ENCODE peak calls at places on chromosomes 16 and 17, in five cellular contexts. Y, K, U, A and F are unnamed samples.
A peak's percentile ranks its signal among the peaks of the same experiment; 100 is the strongest.

GRCh38 chr17:79593636-79594035 is 17.2 kb downstream of the RBFOX3 start:
- DNase-seq in Y (no peak), K (no peak), U (peak; percentile 61), A (no peak), F (no peak)

GRCh38 chr16:66660422-66661209 is 35.9 kb downstream of the CMTM4 start:
- DNase-seq in Y (peak; percentile 73), K (no peak), U (peak; percentile 83), A (no peak), F (no peak)

GRCh38 chr16:82701302-82702022 is 74.7 kb downstream of the CDH13 start:
- DNase-seq in Y (no peak), K (no peak), U (no peak), A (no peak), F (no peak)

GRCh38 chr16:72937916-72938315 is 110.0 kb downstream of the ZFHX3 start:
- DNase-seq in Y (no peak), K (no peak), U (no peak), A (no peak), F (no peak)

GRCh38 chr16:23081675-23082119 is 67.6 kb downstream of the USP31 start:
- DNase-seq in Y (no peak), K (no peak), U (no peak), A (no peak), F (no peak)

GRCh38 chr16:72927199-72928088 is 120.5 kb downstream of the ZFHX3 start:
- DNase-seq in Y (no peak), K (no peak), U (peak; percentile 84), A (no peak), F (no peak)

GRCh38 chr16:70604407-70605283 is 41.7 kb upstream of the IL34 start:
- DNase-seq in Y (no peak), K (no peak), U (no peak), A (no peak), F (no peak)

GRCh38 chr17:38724337-38724988 is 5.7 kb upstream of the CISD3 start:
- DNase-seq in Y (peak; percentile 54), K (no peak), U (no peak), A (no peak), F (no peak)

GRCh38 chr17:80758793-80759673 is 214.4 kb downstream of the RPTOR start:
- DNase-seq in Y (no peak), K (no peak), U (no peak), A (no peak), F (no peak)

GRCh38 chr17:35877345-35878029 is 2.7 kb downstream of the CCL5 start:
- DNase-seq in Y (no peak), K (no peak), U (no peak), A (no peak), F (no peak)

GRCh38 chr17:50443492-50444051 is 17.6 kb downstream of the ACSF2 start:
- DNase-seq in Y (no peak), K (no peak), U (no peak), A (no peak), F (no peak)

GRCh38 chr16:19548144-19548543 is 7.4 kb upstream of the VPS35L start:
- DNase-seq in Y (no peak), K (no peak), U (no peak), A (no peak), F (no peak)

GRCh38 chr17:66032082-66032712 is 159.7 kb downstream of the CEP112 start:
- DNase-seq in Y (no peak), K (no peak), U (no peak), A (no peak), F (no peak)

GRCh38 chr17:57363998-57364645 is 107.8 kb downstream of the MSI2 start:
- DNase-seq in Y (no peak), K (no peak), U (no peak), A (no peak), F (no peak)

GRCh38 chr17:68127914-68128313 is 92.4 kb downstream of the KPNA2 start:
- DNase-seq in Y (no peak), K (no peak), U (no peak), A (no peak), F (no peak)

GRCh38 chr17:7141824-7142223 is 27.2 kb upstream of the ASGR2 start:
- DNase-seq in Y (no peak), K (no peak), U (no peak), A (no peak), F (no peak)

GRCh38 chr16:65704866-65705265 is 583.0 kb upstream of the CDH11 start:
- DNase-seq in Y (no peak), K (no peak), U (no peak), A (no peak), F (no peak)

GRCh38 chr16:38941-39892 is 14.2 kb downstream of the POLR3K start:
- DNase-seq in Y (no peak), K (peak; percentile 24), U (peak; percentile 55), A (peak; percentile 32), F (peak; percentile 96)

GRCh38 chr17:41775394-41776226 is 10.9 kb downstream of the JUP start:
- DNase-seq in Y (no peak), K (no peak), U (no peak), A (no peak), F (no peak)

GRCh38 chr16:11323551-11324336 is 21.5 kb upstream of the RMI2 start:
- DNase-seq in Y (no peak), K (no peak), U (no peak), A (no peak), F (no peak)

GRCh38 chr16:67917852-67918236 is 13.8 kb downstream of the CTRL start:
- DNase-seq in Y (no peak), K (no peak), U (no peak), A (no peak), F (no peak)

GRCh38 chr16:56547949-56548567 is 16.8 kb upstream of the MT4 start:
- DNase-seq in Y (no peak), K (no peak), U (no peak), A (no peak), F (no peak)

GRCh38 chr16:50671644-50672260 is 9.4 kb downstream of the SNX20 start:
- DNase-seq in Y (no peak), K (no peak), U (no peak), A (no peak), F (peak; percentile 69)

GRCh38 chr16:25587783-25588182 is 104.0 kb upstream of the HS3ST4 start:
- DNase-seq in Y (no peak), K (no peak), U (no peak), A (no peak), F (no peak)

GRCh38 chr17:3004150-3004801 is 59.1 kb downstream of the OR1D5 start:
- DNase-seq in Y (peak; percentile 99), K (peak; percentile 53), U (peak; percentile 99), A (peak; percentile 14), F (peak; percentile 77)

GRCh38 chr17:19286751-19287341 is 49.7 kb downstream of the EPN2 start:
- DNase-seq in Y (no peak), K (no peak), U (no peak), A (no peak), F (no peak)

GRCh38 chr17:19288453-19288852 is 51.3 kb downstream of the EPN2 start:
- DNase-seq in Y (no peak), K (no peak), U (no peak), A (no peak), F (no peak)

GRCh38 chr17:19284005-19284959 is 47.1 kb downstream of the EPN2 start:
- DNase-seq in Y (no peak), K (no peak), U (no peak), A (no peak), F (peak; percentile 64)

GRCh38 chr17:19287651-19288050 is 50.5 kb downstream of the EPN2 start:
- DNase-seq in Y (no peak), K (no peak), U (no peak), A (no peak), F (no peak)

GRCh38 chr17:19285218-19285900 is 48.2 kb downstream of the EPN2 start:
- DNase-seq in Y (no peak), K (no peak), U (no peak), A (no peak), F (no peak)
- H3K4me1 ChIP-seq in Y (peaks cover 15% of the 10 kb centered on the region), K (peaks cover 5% of the 10 kb centered on the region), U (peaks cover 28% of the 10 kb centered on the region), A (peaks cover 16% of the 10 kb centered on the region), F (peaks cover 25% of the 10 kb centered on the region)

GRCh38 chr17:44850025-44850424 is 2.3 kb downstream of the HIGD1B start:
- DNase-seq in Y (no peak), K (no peak), U (no peak), A (no peak), F (no peak)
- H3K4me1 ChIP-seq in Y (no peaks in the 10 kb centered on the region), K (no peaks in the 10 kb centered on the region), U (no peaks in the 10 kb centered on the region), A (no peaks in the 10 kb centered on the region), F (no peaks in the 10 kb centered on the region)

DNA sequence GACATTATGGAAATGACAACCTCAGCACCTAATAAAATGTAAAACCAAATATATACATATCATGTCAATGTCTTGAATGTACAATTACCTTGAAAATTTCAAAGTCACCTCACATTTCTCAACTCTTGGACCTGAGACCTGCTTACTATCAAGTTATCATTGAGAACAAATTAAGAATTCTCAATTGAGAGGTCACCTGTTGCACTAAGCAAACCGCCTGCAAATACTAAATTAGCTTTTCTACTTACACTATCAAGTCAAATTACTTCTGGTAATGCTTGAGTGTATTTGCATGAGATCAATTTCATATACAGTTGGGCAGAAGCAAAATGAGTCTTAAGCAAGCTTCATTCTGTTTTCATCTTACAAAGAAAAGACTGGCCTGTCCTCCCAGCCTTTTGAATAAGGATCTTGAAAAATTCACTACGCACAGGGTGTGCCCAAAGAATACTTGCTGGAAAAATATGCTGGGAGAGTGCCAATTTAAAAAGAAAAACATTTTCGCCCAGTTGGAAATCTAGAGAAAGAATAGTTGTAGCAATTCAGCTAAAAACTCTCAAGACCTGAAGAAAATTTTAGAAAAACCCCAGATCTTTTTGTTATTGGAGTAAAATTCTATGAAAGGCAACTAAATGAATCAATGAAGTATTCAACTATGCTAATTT is 35.7 kb downstream of the KANSL1 start:
- DNase-seq in Y (no peak), K (no peak), U (no peak), A (no peak), F (no peak)
- H3K4me1 ChIP-seq in Y (peaks cover 58% of the 10 kb centered on the region), K (peaks cover 94% of the 10 kb centered on the region), U (peaks cover 96% of the 10 kb centered on the region), A (peaks cover 98% of the 10 kb centered on the region), F (peaks cover 22% of the 10 kb centered on the region)

GRCh38 chr17:6043405-6043804 is 26.8 kb upstream of the WSCD1 start:
- DNase-seq in Y (no peak), K (no peak), U (no peak), A (no peak), F (no peak)

GRCh38 chr17:6046431-6046830 is 23.7 kb upstream of the WSCD1 start:
- DNase-seq in Y (no peak), K (no peak), U (no peak), A (no peak), F (no peak)

GRCh38 chr17:6047966-6048365 is 22.2 kb upstream of the WSCD1 start:
- DNase-seq in Y (no peak), K (no peak), U (no peak), A (no peak), F (no peak)

GRCh38 chr17:6044261-6044660 is 25.9 kb upstream of the WSCD1 start:
- DNase-seq in Y (no peak), K (no peak), U (no peak), A (no peak), F (no peak)

DNA sequence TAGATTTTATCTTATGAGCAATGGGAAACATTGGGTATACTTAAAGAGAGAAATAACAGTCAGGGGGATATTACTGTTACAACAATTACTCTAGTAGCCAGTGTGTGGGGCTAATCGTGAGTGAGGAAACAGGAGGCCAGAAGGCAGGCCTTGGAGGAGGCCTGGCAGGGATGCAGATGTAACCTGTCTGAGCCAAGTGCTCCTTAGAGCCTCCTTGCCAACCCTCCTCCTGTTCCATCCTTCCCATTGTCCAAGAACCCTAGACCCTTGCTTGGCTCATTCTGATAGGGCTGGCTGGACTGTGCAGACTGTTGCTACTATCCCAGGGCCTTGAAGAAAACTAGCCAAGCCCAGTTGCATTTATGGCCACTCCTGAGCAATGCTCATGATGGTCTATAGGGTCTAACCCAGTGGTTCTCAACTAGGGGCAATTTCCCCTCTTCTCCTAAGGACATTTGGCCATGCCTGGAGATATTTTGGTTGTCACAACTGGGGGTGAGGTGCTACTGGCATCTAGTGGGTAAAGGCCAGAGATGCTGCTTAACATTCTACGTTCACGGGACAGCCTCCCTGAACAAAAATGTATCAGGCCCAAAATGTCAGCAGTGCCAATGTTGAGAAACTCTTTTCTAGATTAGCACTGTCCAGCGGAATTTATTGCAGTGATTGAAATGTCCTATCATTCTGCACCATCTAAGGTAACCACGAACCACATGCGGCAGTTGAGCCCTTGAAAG is 24.4 kb upstream of the WSCD1 start:
- DNase-seq in Y (no peak), K (no peak), U (no peak), A (no peak), F (no peak)
- H3K4me1 ChIP-seq in Y (no peaks in the 10 kb centered on the region), K (no peaks in the 10 kb centered on the region), U (no peaks in the 10 kb centered on the region), A (no peaks in the 10 kb centered on the region), F (no peaks in the 10 kb centered on the region)